ENCODE peak calls at places on chromosomes 16 and 17, in nine cellular contexts. G, O, Q, V, P, B, F, C and N are unnamed samples.

GRCh38 chr17:75069783-75070182 is 18.0 kb upstream of the SLC16A5 start:
- DNase-seq in O (no peak), V (no peak), F (peak), P (peak), C (no peak), Q (no peak), G (no peak), B (no peak), N (no peak)

GRCh38 chr16:59067207-59067606 is 333.1 kb upstream of the GOT2 start:
- DNase-seq in P (no peak), F (no peak), C (no peak), G (peak), B (peak), V (no peak), Q (no peak), O (no peak), N (peak)

GRCh38 chr16:55329791-55330190 is 5.8 kb downstream of the IRX6 start:
- DNase-seq in F (no peak), Q (no peak), P (no peak), V (no peak), G (no peak), B (no peak), O (no peak), C (no peak), N (peak)

GRCh38 chr16:3578610-3579551 is 1.7 kb upstream of the NLRC3 start:
- DNase-seq in Q (no peak), G (no peak), V (peak), B (no peak), O (no peak), C (peak), F (no peak), P (no peak), N (no peak)

GRCh38 chr16:11566398-11566797 is 20.3 kb downstream of the LITAF start:
- DNase-seq in Q (no peak), F (no peak), G (no peak), C (no peak), B (no peak), V (no peak), O (no peak), P (no peak), N (no peak)

GRCh38 chr17:12046786-12047185 is 26.1 kb downstream of the MAP2K4 start:
- DNase-seq in F (no peak), V (no peak), O (no peak), B (no peak), Q (no peak), C (no peak), P (no peak), G (no peak), N (no peak)

GRCh38 chr16:50900391-50900942 is 158.6 kb downstream of the CYLD start:
- DNase-seq in G (no peak), O (no peak), P (no peak), V (no peak), C (no peak), Q (no peak), B (no peak), F (no peak), N (no peak)

GRCh38 chr17:62101519-62101918 is 36.4 kb upstream of the MED13 start:
- DNase-seq in G (no peak), C (no peak), B (no peak), F (no peak), Q (no peak), P (no peak), O (no peak), V (no peak), N (no peak)

GRCh38 chr16:86732621-86733297 is 154.4 kb downstream of the FOXL1 start:
- DNase-seq in F (no peak), G (no peak), B (no peak), Q (no peak), C (no peak), P (peak), V (no peak), O (no peak), N (no peak)

GRCh38 chr17:7848131-7848579 is 6.7 kb upstream of the TMEM88 start:
- DNase-seq in P (no peak), B (no peak), C (no peak), V (no peak), F (no peak), O (no peak), Q (no peak), G (no peak), N (no peak)

GRCh38 chr16:26983426-26983825 is 83.3 kb upstream of the C16orf82 start:
- DNase-seq in O (no peak), Q (peak), V (no peak), P (peak), F (no peak), B (no peak), C (no peak), G (no peak), N (peak)

GRCh38 chr16:75296606-75297005 is 45.2 kb upstream of the BCAR1 start:
- DNase-seq in B (no peak), O (no peak), C (no peak), F (no peak), G (no peak), Q (no peak), V (no peak), P (peak), N (no peak)

GRCh38 chr16:47144559-47144877 is 773 bp upstream of the NETO2 start:
- DNase-seq in Q (no peak), C (no peak), F (no peak), V (no peak), O (no peak), P (no peak), B (no peak), G (no peak), N (no peak)

GRCh38 chr16:88074041-88074440 is 122.8 kb downstream of the BANP start:
- DNase-seq in P (no peak), Q (no peak), C (no peak), G (no peak), B (no peak), V (no peak), O (no peak), F (no peak), N (no peak)

GRCh38 chr17:41551370-41551769 is 20.5 kb downstream of the KRT9 start:
- DNase-seq in P (peak), Q (no peak), C (no peak), G (no peak), B (no peak), F (no peak), O (no peak), V (no peak), N (peak)

GRCh38 chr17:57373071-57373470 is 116.7 kb downstream of the MSI2 start:
- DNase-seq in O (no peak), F (no peak), Q (no peak), B (no peak), C (no peak), V (no peak), G (no peak), P (no peak), N (no peak)

GRCh38 chr16:87538594-87538993 is 45.8 kb upstream of the ZCCHC14 start:
- DNase-seq in C (no peak), F (no peak), P (no peak), O (no peak), B (no peak), G (no peak), V (no peak), Q (peak), N (no peak)